ENCODE peak calls at places on chromosome 17, in four cellular contexts. O, X, B and Q are unnamed samples.

GRCh38 chr17:61797283-61797682 is 66.0 kb downstream of the BRIP1 start:
- DNase-seq in O (no peak), X (no peak), B (no peak), Q (no peak)

GRCh38 chr17:65495255-65496060 is 66.0 kb downstream of the AXIN2 start:
- DNase-seq in O (no peak), X (no peak), B (no peak), Q (peak; percentile 13)

GRCh38 chr17:61294777-61295176 is 104.9 kb upstream of the TBX2 start:
- DNase-seq in O (no peak), X (no peak), B (no peak), Q (peak; percentile 10)

GRCh38 chr17:50055426-50056216 is at the start of gene ITGA3:
- DNase-seq in O (no peak), X (peak; percentile 28), B (peak; percentile 93), Q (peak; percentile 98)

GRCh38 chr17:33273271-33273670 is 19.8 kb downstream of the ASIC2 start:
- DNase-seq in O (no peak), X (no peak), B (no peak), Q (no peak)

GRCh38 chr17:78613423-78613822 is 36.2 kb upstream of the DNAH17 start:
- DNase-seq in O (no peak), X (no peak), B (peak; percentile 4), Q (no peak)

GRCh38 chr17:38844261-38844757 is 9.2 kb downstream of the RPL23 start:
- DNase-seq in O (peak; percentile 51), X (peak; percentile 32), B (no peak), Q (no peak)

GRCh38 chr17:5410594-5411272 is 8.7 kb downstream of the NUP88 start:
- DNase-seq in O (no peak), X (no peak), B (no peak), Q (no peak)

GRCh38 chr17:19706791-19707727 is 9.3 kb downstream of the SLC47A2 start:
- DNase-seq in O (no peak), X (no peak), B (no peak), Q (no peak)

GRCh38 chr17:35082073-35082657 is 18.7 kb upstream of the RFFL start:
- DNase-seq in O (peak; percentile 9), X (no peak), B (peak; percentile 51), Q (peak; percentile 81)

GRCh38 chr17:70609566-70609965 is 440.2 kb downstream of the KCNJ2 start:
- DNase-seq in O (no peak), X (no peak), B (no peak), Q (no peak)

GRCh38 chr17:64498308-64499203 is 1.7 kb upstream of the POLG2 start:
- DNase-seq in O (no peak), X (no peak), B (no peak), Q (no peak)

GRCh38 chr17:16872351-16872751 is 99.6 kb downstream of the TNFRSF13B start:
- DNase-seq in O (no peak), X (no peak), B (no peak), Q (no peak)

GRCh38 chr17:39899215-39899614 is 19.2 kb downstream of the GSDMB start:
- DNase-seq in O (no peak), X (no peak), B (no peak), Q (no peak)

GRCh38 chr17:73907601-73907910 is 263.3 kb upstream of the SDK2 start:
- DNase-seq in O (no peak), X (no peak), B (no peak), Q (no peak)
- H3K27me3 ChIP-seq in O (no peaks in the 10 kb centered on the region), X (peaks cover 17% of the 10 kb centered on the region), B (no peaks in the 10 kb centered on the region), Q (peaks cover 60% of the 10 kb centered on the region)

GRCh38 chr17:1239210-1239609 is 31.0 kb upstream of the BHLHA9 start:
- DNase-seq in O (no peak), X (no peak), B (no peak), Q (no peak)
- TF ChIP-seq ELF1 in O (no peak), X (no peak), B (no peak), Q (no peak)

GRCh38 chr17:77325537-77325825 is 184.7 kb downstream of the SEC14L1 start:
- DNase-seq in O (no peak), X (no peak), B (peak; percentile 32), Q (no peak)

GRCh38 chr17:77326636-77327035 is 185.9 kb downstream of the SEC14L1 start:
- DNase-seq in O (no peak), X (no peak), B (no peak), Q (no peak)

GRCh38 chr17:77325826-77326581 is 185.2 kb downstream of the SEC14L1 start:
- DNase-seq in O (no peak), X (no peak), B (no peak), Q (no peak)

GRCh38 chr17:77327566-77328463 is 187.0 kb downstream of the SEC14L1 start:
- DNase-seq in O (no peak), X (no peak), B (peak; percentile 28), Q (no peak)

GRCh38 chr17:77327181-77327565 is 186.4 kb downstream of the SEC14L1 start:
- DNase-seq in O (no peak), X (no peak), B (peak; percentile 24), Q (no peak)
- H3K27me3 ChIP-seq in O (no peaks in the 10 kb centered on the region), X (no peaks in the 10 kb centered on the region), B (no peaks in the 10 kb centered on the region), Q (no peaks in the 10 kb centered on the region)

DNA sequence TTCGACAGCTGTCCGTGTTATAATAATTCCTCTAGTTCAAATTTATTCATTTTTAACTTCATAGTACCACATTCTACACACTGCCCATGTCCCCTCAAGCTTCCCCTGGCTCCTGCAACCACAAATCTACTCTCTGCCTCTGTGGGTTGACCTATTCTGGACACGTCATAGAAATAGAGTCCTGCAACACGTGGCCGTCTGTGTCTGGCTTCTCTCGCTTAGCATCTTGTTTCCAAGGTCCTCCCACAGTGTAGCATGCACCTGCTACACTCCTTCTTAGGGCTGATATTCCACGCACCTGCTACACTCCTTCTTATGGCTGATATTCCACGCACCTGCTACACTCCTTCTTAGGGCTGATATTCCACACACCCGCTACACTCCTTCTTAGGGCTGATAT is 16.5 kb downstream of the SCGB1C2 start:
- DNase-seq in O (no peak), X (no peak), B (no peak), Q (no peak)
- TF ChIP-seq ELF1 in O (no peak), X (no peak), B (no peak), Q (no peak)

GRCh38 chr17:46818929-46819859 is 702 bp upstream of the WNT3 start:
- DNase-seq in O (no peak), X (peak; percentile 85), B (peak; percentile 57), Q (no peak)

GRCh38 chr17:46821482-46822387 is 3.2 kb upstream of the WNT3 start:
- DNase-seq in O (no peak), X (no peak), B (no peak), Q (no peak)

GRCh38 chr17:46822388-46822921 is 4.0 kb upstream of the WNT3 start:
- DNase-seq in O (no peak), X (peak; percentile 73), B (no peak), Q (peak; percentile 12)

GRCh38 chr17:46819906-46820351 is 1.4 kb upstream of the WNT3 start:
- DNase-seq in O (no peak), X (no peak), B (no peak), Q (no peak)

DNA sequence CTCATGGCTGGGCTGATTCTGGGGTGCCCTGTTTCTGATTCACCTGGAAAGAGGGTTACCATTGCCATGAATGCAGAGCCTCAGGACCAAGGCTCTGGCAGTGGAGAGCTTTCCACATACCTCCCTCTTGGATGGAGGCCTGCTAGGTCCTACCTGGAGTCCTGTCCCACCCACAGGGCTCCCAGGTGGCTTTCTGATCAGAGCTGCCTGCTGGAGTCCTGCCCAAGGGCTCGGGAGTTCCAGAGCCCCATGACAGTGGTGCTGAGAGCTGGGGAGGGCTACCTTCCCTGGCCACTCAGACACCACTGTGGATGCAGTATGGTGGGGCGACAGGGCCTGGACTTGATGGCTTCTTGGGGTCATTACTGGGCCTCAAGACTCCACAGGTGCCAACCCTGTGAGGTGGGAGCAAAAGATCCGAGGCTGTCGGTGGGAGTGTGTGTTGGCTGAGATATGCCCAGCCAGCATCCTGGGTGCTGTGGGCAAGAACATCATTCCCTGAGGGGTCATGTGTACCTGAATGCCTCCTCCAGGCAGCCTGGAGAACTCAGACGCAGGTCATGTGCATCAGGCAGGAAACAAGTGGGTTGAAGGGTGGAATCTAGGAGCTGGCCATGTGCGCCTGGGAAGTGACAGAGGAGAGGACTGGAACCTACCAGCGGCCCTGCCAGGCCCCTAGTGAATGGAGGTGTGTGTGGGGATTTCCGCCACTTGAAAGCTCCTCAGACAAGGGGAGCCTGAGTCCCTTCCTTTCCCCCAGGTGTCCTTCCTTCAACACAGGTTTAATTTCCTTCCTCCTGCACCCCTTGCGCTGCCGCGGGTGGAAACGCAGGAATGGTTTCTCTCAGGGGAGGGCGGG is 2.3 kb upstream of the WNT3 start:
- DNase-seq in O (no peak), X (no peak), B (no peak), Q (no peak)
- H3K27me3 ChIP-seq in O (peaks cover 12% of the 10 kb centered on the region), X (no peaks in the 10 kb centered on the region), B (peaks cover 9% of the 10 kb centered on the region), Q (no peaks in the 10 kb centered on the region)

GRCh38 chr17:9959377-9959981 is 54.4 kb upstream of the RCVRN start:
- DNase-seq in O (peak; percentile 15), X (peak; percentile 42), B (peak; percentile 71), Q (peak; percentile 28)
- TF ChIP-seq ELF1 in O (no peak), X (no peak), B (no peak), Q (no peak)